ENCODE peak calls at places on chromosomes 7 and 10, in seven cellular contexts. F, E, V, A, W, X and J are unnamed samples.
A peak's percentile ranks its signal among the peaks of the same experiment; 100 is the strongest.

GRCh38 chr10:67622984-67623383 is 73.0 kb downstream of the CTNNA3 start:
- DNase-seq in F (no peak), E (no peak), V (no peak), A (no peak), W (no peak), X (no peak), J (no peak)

GRCh38 chr10:86374664-86375063 is 8.1 kb upstream of the GRID1 start:
- DNase-seq in F (no peak), E (no peak), V (no peak), A (peak; percentile 34), W (peak; percentile 53), X (no peak), J (no peak)

GRCh38 chr7:128427289-128427891 is 17.6 kb upstream of the IMPDH1 start:
- DNase-seq in F (no peak), E (peak; percentile 55), V (peak; percentile 62), A (no peak), W (peak; percentile 65), X (no peak), J (no peak)

GRCh38 chr7:36784991-36785940 is 61.0 kb upstream of the AOAH start:
- DNase-seq in F (peak; percentile 12), E (no peak), V (no peak), A (no peak), W (no peak), X (peak; percentile 61), J (no peak)

GRCh38 chr7:70595741-70596574 is 536.0 kb upstream of the GALNT17 start:
- DNase-seq in F (peak; percentile 55), E (no peak), V (no peak), A (peak; percentile 81), W (peak; percentile 89), X (no peak), J (peak; percentile 18)

GRCh38 chr10:133219782-133220181 is 10.2 kb upstream of the UTF1 start:
- DNase-seq in F (no peak), E (no peak), V (no peak), A (peak; percentile 82), W (no peak), X (no peak), J (no peak)

GRCh38 chr7:112416127-112416526 is 34.1 kb upstream of the IFRD1 start:
- DNase-seq in F (no peak), E (no peak), V (no peak), A (no peak), W (no peak), X (no peak), J (no peak)

GRCh38 chr7:37081436-37081835 is 357.1 kb upstream of the AOAH start:
- DNase-seq in F (no peak), E (no peak), V (no peak), A (no peak), W (no peak), X (peak; percentile 24), J (no peak)

GRCh38 chr10:43045246-43045621 is 31.6 kb upstream of the RET start:
- DNase-seq in F (no peak), E (no peak), V (no peak), A (no peak), W (peak; percentile 19), X (no peak), J (no peak)

GRCh38 chr10:43044444-43045245 is 32.2 kb upstream of the RET start:
- DNase-seq in F (no peak), E (no peak), V (no peak), A (peak; percentile 50), W (peak; percentile 37), X (no peak), J (no peak)

GRCh38 chr10:43046288-43046991 is 30.4 kb upstream of the RET start:
- DNase-seq in F (no peak), E (no peak), V (no peak), A (no peak), W (no peak), X (no peak), J (no peak)

GRCh38 chr10:43047288-43047970 is 29.4 kb upstream of the RET start:
- DNase-seq in F (no peak), E (no peak), V (no peak), A (no peak), W (peak; percentile 32), X (no peak), J (no peak)

DNA sequence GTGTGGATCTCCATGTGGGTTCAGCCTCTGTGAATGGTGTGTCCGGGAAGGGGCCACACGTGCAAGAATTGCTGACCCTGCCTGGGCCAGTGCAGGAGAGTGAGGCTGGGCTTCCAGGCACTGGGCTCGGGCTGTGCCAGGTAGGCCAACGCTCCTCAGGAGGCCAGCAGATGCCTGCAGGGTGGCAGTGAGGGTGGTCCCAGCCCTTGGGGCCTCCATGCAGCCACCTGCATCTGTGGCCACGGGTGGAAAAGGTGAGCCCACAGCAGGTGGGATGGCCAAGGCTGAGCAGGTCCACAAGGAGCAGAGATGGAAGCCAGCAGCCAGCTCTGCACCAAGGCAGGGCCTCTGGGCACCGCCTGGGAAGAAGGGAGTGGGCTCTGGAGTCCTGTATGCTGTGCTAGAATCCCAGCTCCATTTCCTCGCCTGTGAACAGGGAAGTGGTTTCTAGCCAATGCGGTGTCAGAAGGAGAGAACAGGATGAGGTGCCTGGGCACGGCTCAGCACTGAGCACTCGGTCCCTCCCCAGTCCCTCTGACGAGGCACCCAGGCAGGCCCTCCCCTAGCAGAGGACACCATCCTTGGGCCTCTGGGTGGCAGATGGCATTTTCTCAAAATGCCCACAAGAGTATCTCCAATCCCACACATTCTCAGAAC is 31.1 kb upstream of the RET start:
- DNase-seq in F (no peak), E (no peak), V (no peak), A (no peak), W (peak; percentile 18), X (no peak), J (no peak)
- TF ChIP-seq TAF1 in F (no peak), E (no peak), V (no peak), A (no peak), W (no peak), X (no peak), J (no peak)

GRCh38 chr7:155448632-155449007 is 9.3 kb upstream of the EN2 start:
- DNase-seq in F (no peak), E (no peak), V (no peak), A (peak; percentile 71), W (no peak), X (no peak), J (no peak)
- TF ChIP-seq POLR2AphosphoS5 in F (no peak), E (no peak), V (no peak), A (no peak), W (no peak), X (no peak), J (no peak)

GRCh38 chr7:33940503-33940902 is 35.2 kb downstream of the BMPER start:
- DNase-seq in F (no peak), E (no peak), V (no peak), A (no peak), W (no peak), X (no peak), J (no peak)
- TF ChIP-seq TAF1 in F (no peak), E (no peak), V (no peak), A (no peak), W (no peak), X (no peak), J (no peak)

GRCh38 chr7:143458263-143458662 is 15.0 kb downstream of the TAS2R60 start:
- DNase-seq in F (no peak), E (no peak), V (no peak), A (no peak), W (no peak), X (no peak), J (no peak)

GRCh38 chr7:143459359-143459758 is 16.1 kb downstream of the TAS2R60 start:
- DNase-seq in F (no peak), E (no peak), V (no peak), A (no peak), W (no peak), X (no peak), J (no peak)

GRCh38 chr7:143455494-143455893 is 12.2 kb downstream of the TAS2R60 start:
- DNase-seq in F (no peak), E (no peak), V (no peak), A (no peak), W (no peak), X (no peak), J (no peak)

GRCh38 chr7:143454091-143454729 is 11.0 kb downstream of the TAS2R60 start:
- DNase-seq in F (no peak), E (no peak), V (no peak), A (no peak), W (no peak), X (no peak), J (no peak)

DNA sequence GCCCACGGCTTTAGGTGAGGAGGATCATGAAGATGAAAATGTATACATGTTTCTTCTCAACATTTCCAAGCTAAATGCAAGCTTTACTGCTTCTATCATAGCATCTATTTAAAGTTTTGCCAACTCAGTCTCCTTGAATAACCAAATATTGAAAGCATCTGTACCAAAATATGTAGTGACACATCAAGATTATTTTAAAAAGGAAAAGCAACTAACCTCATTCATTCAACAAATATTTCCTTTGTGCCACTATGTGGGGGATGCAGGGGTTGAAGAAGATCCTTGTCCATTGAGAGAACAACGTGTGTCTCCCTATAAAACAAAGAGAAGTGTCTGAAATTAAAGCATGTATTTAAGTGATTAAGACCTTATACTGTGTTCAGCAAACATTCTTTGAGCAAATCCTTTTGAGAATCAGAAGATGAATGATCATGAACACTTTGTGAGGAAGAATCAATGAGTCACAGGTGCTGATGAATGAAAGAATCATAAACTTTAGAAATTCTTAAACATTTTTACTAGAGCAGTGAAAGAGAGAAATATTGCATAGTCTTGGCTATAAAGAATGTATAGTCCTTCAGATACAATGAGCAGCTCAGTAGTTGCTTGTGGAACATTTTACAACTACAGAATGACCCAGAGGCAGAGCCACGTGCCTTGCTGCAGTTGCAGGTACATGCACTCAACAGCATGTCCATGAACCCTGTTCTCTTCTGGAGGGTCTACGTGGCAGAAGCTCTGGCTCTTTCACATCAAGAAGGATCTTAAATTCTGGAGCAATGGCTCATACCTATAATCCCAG is 13.9 kb downstream of the TAS2R60 start:
- DNase-seq in F (no peak), E (no peak), V (no peak), A (no peak), W (no peak), X (no peak), J (no peak)
- TF ChIP-seq POLR2AphosphoS5 in F (no peak), E (no peak), V (no peak), A (no peak), W (peak; percentile 74), X (no peak), J (no peak)

DNA sequence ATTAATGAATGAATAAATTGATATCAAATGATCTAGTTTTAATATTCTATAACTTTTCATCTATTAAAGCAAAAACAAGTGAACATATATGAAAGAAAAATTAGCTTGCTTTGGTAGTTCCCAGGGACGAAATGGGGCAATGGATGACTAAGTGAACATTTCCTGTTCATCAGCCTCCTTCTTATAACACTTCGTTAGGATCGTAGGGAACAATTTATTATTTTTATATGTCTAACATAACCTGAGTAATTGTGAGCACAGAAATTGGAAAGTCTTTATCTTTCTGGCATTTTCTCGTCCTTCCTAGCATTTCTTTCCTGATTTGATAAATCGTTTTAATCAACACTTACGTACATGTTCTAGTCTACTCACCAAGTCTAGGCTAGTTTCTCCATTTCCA is 59.1 kb upstream of the PPP1R3C start:
- DNase-seq in F (no peak), E (no peak), V (no peak), A (no peak), W (no peak), X (no peak), J (no peak)
- TF ChIP-seq TAF1 in F (no peak), E (no peak), V (no peak), A (no peak), W (no peak), X (no peak), J (no peak)

DNA sequence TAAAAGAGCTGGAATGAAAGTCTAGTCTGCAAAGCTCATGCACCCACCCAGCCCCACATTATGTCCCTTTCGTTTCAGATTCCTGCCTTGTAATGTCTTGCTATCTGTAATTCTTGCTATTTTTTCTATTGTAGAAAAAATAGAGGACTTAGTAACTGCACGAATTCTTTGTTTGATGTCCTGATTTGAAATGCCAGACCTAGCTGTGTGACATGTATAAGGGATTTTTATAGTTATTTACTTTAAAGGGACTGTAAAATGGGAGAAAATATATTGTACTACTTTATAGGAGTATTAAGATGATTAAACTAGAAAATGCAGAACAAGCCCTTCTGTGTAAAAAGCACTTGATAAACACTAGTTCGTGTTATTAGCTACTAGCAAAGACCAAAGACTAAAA is 32.4 kb downstream of the TARP start:
- DNase-seq in F (no peak), E (no peak), V (no peak), A (no peak), W (no peak), X (no peak), J (no peak)
- TF ChIP-seq POLR2AphosphoS5 in F (no peak), E (no peak), V (no peak), A (no peak), W (no peak), X (no peak), J (no peak)